ENCODE peak calls at places on chromosomes 12 and 14, in four cellular contexts. S, A, Y and L are unnamed samples.

GRCh38 chr14:74616507-74616906 is 4.5 kb upstream of the LTBP2 start:
- DNase-seq in Y (no peak), A (no peak), S (no peak), L (no peak)

GRCh38 chr12:107967170-107967569 is 161.9 kb upstream of the WSCD2 start:
- DNase-seq in A (no peak), Y (no peak), S (no peak), L (no peak)

GRCh38 chr12:13390381-13390856 is 193.9 kb downstream of the EMP1 start:
- DNase-seq in Y (peak), A (no peak), S (no peak), L (no peak)

GRCh38 chr12:104566244-104566993 is 109.7 kb downstream of the CHST11 start:
- DNase-seq in S (no peak), Y (no peak), A (no peak), L (no peak)

GRCh38 chr12:11615481-11615880 is 34.0 kb upstream of the ETV6 start:
- DNase-seq in A (no peak), Y (no peak), S (no peak), L (no peak)

GRCh38 chr12:56878010-56878339 is 56.2 kb downstream of the SDR9C7 start:
- DNase-seq in S (peak), Y (no peak), A (no peak), L (no peak)

GRCh38 chr14:74670726-74671125 is 42.2 kb downstream of the AREL1 start:
- DNase-seq in Y (no peak), S (no peak), A (no peak), L (no peak)

GRCh38 chr12:123726244-123726643 is 14.1 kb downstream of the ATP6V0A2 start:
- DNase-seq in Y (no peak), S (no peak), A (no peak), L (no peak)

GRCh38 chr12:115297445-115297844 is 613.5 kb upstream of the TBX3 start:
- DNase-seq in Y (no peak), A (no peak), S (no peak), L (no peak)

GRCh38 chr12:112317481-112317880 is 64.8 kb downstream of the HECTD4 start:
- DNase-seq in A (no peak), Y (no peak), S (no peak), L (no peak)

GRCh38 chr12:79420146-79420618 is 270.6 kb downstream of the PAWR start:
- DNase-seq in A (no peak), S (peak), Y (no peak), L (peak)

GRCh38 chr14:75604979-75605825 is 26.8 kb downstream of the FLVCR2 start:
- DNase-seq in S (no peak), Y (no peak), A (no peak), L (no peak)

GRCh38 chr14:30482270-30482669 is 76.7 kb upstream of the G2E3 start:
- DNase-seq in S (no peak), Y (no peak), A (no peak), L (no peak)

GRCh38 chr14:86321151-86321550 is 791.2 kb downstream of the FLRT2 start:
- DNase-seq in Y (no peak), A (no peak), S (no peak), L (no peak)

GRCh38 chr14:96351986-96352385 is 11.2 kb downstream of the ATG2B start:
- DNase-seq in A (no peak), S (no peak), Y (no peak), L (no peak)

GRCh38 chr14:92651793-92652382 is 96.5 kb downstream of the LGMN start:
- DNase-seq in S (no peak), A (no peak), Y (no peak), L (no peak)

GRCh38 chr12:63047146-63047545 is 103.9 kb downstream of the AVPR1A start:
- DNase-seq in A (no peak), Y (no peak), S (no peak), L (no peak)

GRCh38 chr12:62761658-62762057 is 173.3 kb downstream of the PPM1H start:
- DNase-seq in S (no peak), A (no peak), Y (no peak), L (no peak)

GRCh38 chr14:99191663-99192621 is 80.1 kb downstream of the BCL11B start:
- DNase-seq in A (no peak), S (no peak), Y (no peak), L (no peak)

GRCh38 chr12:91216871-91217270 is 34.3 kb upstream of the DCN start:
- DNase-seq in Y (no peak), A (no peak), S (no peak), L (no peak)

GRCh38 chr12:90173499-90174197 is 465.0 kb upstream of the ATP2B1 start:
- DNase-seq in Y (no peak), S (no peak), A (no peak), L (no peak)

GRCh38 chr12:50661300-50662120 is 102.4 kb upstream of the ATF1 start:
- DNase-seq in Y (no peak), A (peak), S (no peak), L (no peak)

GRCh38 chr14:101361451-101362433 is 199.6 kb upstream of the DIO3 start:
- DNase-seq in Y (no peak), S (no peak), A (no peak), L (no peak)

GRCh38 chr14:100900837-100901390 is 2.6 kb downstream of the RTL1 start:
- DNase-seq in S (peak), Y (peak), A (no peak), L (peak)

GRCh38 chr14:47278233-47278842 is 397.1 kb downstream of the MDGA2 start:
- DNase-seq in Y (peak), S (peak), A (no peak), L (peak)

GRCh38 chr12:56769868-56770267 is 6.7 kb downstream of the HSD17B6 start:
- DNase-seq in A (no peak), S (no peak), Y (no peak), L (no peak)

GRCh38 chr14:21860172-21860571 is 186.6 kb upstream of the OR4E1 start:
- DNase-seq in A (no peak), Y (peak), S (peak), L (peak)

GRCh38 chr14:74531467-74531866 is 37.9 kb downstream of the ISCA2 start:
- DNase-seq in Y (peak), A (no peak), S (peak), L (peak)

GRCh38 chr12:1769809-1770494 is 50.4 kb upstream of the LRTM2 start:
- DNase-seq in S (peak), A (no peak), Y (no peak), L (no peak)

GRCh38 chr12:131438874-131439273 is 272.0 kb upstream of the SFSWAP start:
- DNase-seq in S (peak), Y (no peak), A (no peak), L (no peak)

GRCh38 chr12:74227846-74228545 is 309.6 kb upstream of the ATXN7L3B start:
- DNase-seq in A (no peak), S (no peak), Y (no peak), L (no peak)

GRCh38 chr12:49428652-49429549 is 61.6 kb downstream of the SPATS2 start:
- DNase-seq in S (no peak), Y (no peak), A (peak), L (no peak)

GRCh38 chr12:54411398-54412241 is 7.4 kb downstream of the ITGA5 start:
- DNase-seq in S (no peak), Y (peak), A (no peak), L (no peak)

GRCh38 chr12:31521972-31522371 is 69.0 kb downstream of the DENND5B start:
- DNase-seq in S (no peak), Y (no peak), A (no peak), L (no peak)

GRCh38 chr12:110246690-110247339 is 34.2 kb upstream of the ATP2A2 start:
- DNase-seq in Y (no peak), S (no peak), A (no peak), L (no peak)

GRCh38 chr12:42474391-42474790 is 115.2 kb downstream of the PRICKLE1 start:
- DNase-seq in Y (no peak), A (no peak), S (no peak), L (no peak)

GRCh38 chr14:96088131-96088880 is 49.1 kb downstream of the C14orf132 start:
- DNase-seq in S (no peak), A (no peak), Y (no peak), L (no peak)

GRCh38 chr14:52922656-52923055 is 28.2 kb downstream of the FERMT2 start:
- DNase-seq in A (no peak), Y (no peak), S (no peak), L (no peak)

GRCh38 chr14:61226015-61226654 is 55.0 kb downstream of the TMEM30B start:
- DNase-seq in S (no peak), A (no peak), Y (no peak), L (no peak)
- TF ChIP-seq SUZ12 in S (no peak), A (no peak), Y (no peak), L (no peak)

DNA sequence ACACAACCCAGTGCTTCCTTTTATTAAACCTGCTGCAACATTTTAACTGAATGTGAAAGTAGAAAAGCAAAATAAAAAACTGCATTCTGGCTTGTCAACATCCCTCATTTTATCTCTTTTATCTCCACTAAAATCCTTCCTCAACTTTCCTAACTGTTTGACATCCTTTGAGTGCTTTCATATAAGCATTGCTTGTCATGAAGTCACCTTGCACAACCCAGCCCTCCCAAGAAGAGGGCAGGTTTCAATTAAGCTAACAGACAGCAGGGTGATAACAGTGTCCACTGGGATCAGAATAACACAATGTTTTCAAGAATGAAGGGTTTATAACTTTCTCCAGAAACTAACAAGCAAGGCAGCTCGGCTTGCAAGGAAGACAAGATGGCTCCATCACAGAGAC is 16.3 kb upstream of the TSPAN8 start:
- DNase-seq in S (no peak), A (no peak), Y (no peak), L (no peak)
- H3K9ac ChIP-seq in S (no peak), A (no peak), Y (no peak), L (no peak)

GRCh38 chr14:76772300-76773187 is 11.3 kb downstream of the VASH1 start:
- DNase-seq in S (no peak), A (no peak), Y (peak), L (no peak)

GRCh38 chr14:76774471-76775158 is 13.3 kb downstream of the VASH1 start:
- DNase-seq in A (no peak), S (no peak), Y (no peak), L (no peak)

GRCh38 chr14:76771432-76771980 is 10.2 kb downstream of the VASH1 start:
- DNase-seq in S (no peak), A (no peak), Y (peak), L (no peak)

GRCh38 chr14:76773956-76774355 is 12.7 kb downstream of the VASH1 start:
- DNase-seq in S (no peak), A (no peak), Y (no peak), L (no peak)

GRCh38 chr14:76773188-76773885 is 12.1 kb downstream of the VASH1 start:
- DNase-seq in S (peak), Y (no peak), A (no peak), L (no peak)
- TF ChIP-seq SUZ12 in S (no peak), Y (no peak), A (no peak), L (no peak)

DNA sequence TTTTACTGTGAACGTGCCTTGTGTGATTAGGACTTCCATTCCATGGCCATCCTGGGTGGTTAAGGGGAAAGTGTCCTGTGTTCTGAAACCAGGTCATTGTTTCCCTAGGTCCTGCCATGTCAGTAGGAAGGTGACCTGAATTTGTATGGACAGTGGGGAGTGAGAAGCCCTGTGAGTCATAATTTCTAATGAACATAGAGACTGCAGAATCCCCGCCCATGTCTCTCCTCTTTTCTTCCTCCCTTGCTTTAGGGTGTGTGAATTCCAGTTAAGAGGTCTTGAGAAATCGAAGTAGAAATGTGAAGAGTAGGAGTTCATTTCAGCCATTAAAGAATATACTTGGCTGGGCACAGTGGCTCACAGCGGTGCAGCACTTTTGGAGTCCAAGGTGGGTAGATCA is 8.1 kb downstream of the TTC9 start:
- DNase-seq in Y (peak), S (no peak), A (no peak), L (no peak)
- H3K9ac ChIP-seq in Y (no peak), S (no peak), A (no peak), L (no peak)

GRCh38 chr12:22257100-22257499 is 77.4 kb downstream of the ST8SIA1 start:
- DNase-seq in A (no peak), S (no peak), Y (no peak), L (no peak)

GRCh38 chr12:22266101-22266500 is 68.4 kb downstream of the ST8SIA1 start:
- DNase-seq in S (no peak), A (no peak), Y (no peak), L (no peak)

GRCh38 chr12:22256634-22257033 is 77.9 kb downstream of the ST8SIA1 start:
- DNase-seq in A (no peak), Y (no peak), S (no peak), L (no peak)

GRCh38 chr12:22264380-22264779 is 70.1 kb downstream of the ST8SIA1 start:
- DNase-seq in Y (no peak), A (no peak), S (no peak), L (no peak)

DNA sequence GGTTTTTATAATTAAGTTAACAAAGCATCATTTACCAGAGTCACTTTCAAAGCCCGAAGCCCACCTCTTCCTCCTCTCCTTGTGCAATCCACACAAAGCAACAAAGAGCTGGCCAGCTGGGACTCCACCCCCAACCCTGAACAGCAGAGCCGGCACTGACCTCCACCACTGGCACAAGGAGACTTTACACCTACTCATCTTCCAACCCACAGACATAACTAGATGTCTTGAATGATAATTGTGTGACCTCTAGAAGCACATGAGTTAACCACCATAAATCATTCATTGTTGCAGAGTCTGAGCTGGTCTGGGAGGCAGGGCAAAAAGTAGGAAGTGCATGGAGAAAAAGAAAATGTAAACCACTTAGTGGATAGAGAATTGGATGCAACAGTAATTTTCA is 72.2 kb downstream of the ST8SIA1 start:
- DNase-seq in A (no peak), Y (no peak), S (no peak), L (peak)
- TF ChIP-seq SUZ12 in A (no peak), Y (no peak), S (no peak), L (no peak)